ENCODE peak calls at places on chromosomes 3 and 15, in nine cellular contexts. One of them, this sample, is unnamed.

GRCh38 chr3:139311557-139311956 is 32.3 kb upstream of the MRPS22 start:
- DNase-seq in left lung: no peak
- DNase-seq in hippocampal formation: no peak
- DNase-seq in lung: no peak
- DNase-seq in mesothelial cell of epicardium: no peak
- DNase-seq in fibroblast of pulmonary artery: no peak
- DNase-seq in NCI-H1092: no peak
- DNase-seq in body of pancreas: no peak
- DNase-seq in colonic mucosa: no peak
- DNase-seq in this sample: no peak

GRCh38 chr3:49799761-49800160 is at the start of gene CDHR4:
- DNase-seq in body of pancreas: no peak
- DNase-seq in fibroblast of pulmonary artery: peak
- DNase-seq in left lung: no peak
- DNase-seq in lung: no peak
- DNase-seq in colonic mucosa: no peak
- DNase-seq in NCI-H1092: no peak
- DNase-seq in mesothelial cell of epicardium: no peak
- DNase-seq in hippocampal formation: no peak
- DNase-seq in this sample: no peak

GRCh38 chr15:42324308-42324707 is 35.0 kb upstream of the CAPN3 start:
- DNase-seq in body of pancreas: no peak
- DNase-seq in left lung: no peak
- DNase-seq in mesothelial cell of epicardium: no peak
- DNase-seq in lung: no peak
- DNase-seq in fibroblast of pulmonary artery: no peak
- DNase-seq in hippocampal formation: no peak
- DNase-seq in colonic mucosa: no peak
- DNase-seq in NCI-H1092: no peak
- DNase-seq in this sample: no peak

GRCh38 chr3:56133423-56133822 is 334.8 kb downstream of the ERC2 start:
- DNase-seq in colonic mucosa: no peak
- DNase-seq in fibroblast of pulmonary artery: peak
- DNase-seq in lung: no peak
- DNase-seq in body of pancreas: no peak
- DNase-seq in left lung: no peak
- DNase-seq in hippocampal formation: no peak
- DNase-seq in mesothelial cell of epicardium: no peak
- DNase-seq in NCI-H1092: no peak
- DNase-seq in this sample: no peak

GRCh38 chr3:187291512-187292132 is at the start of gene MASP1:
- DNase-seq in fibroblast of pulmonary artery: no peak
- DNase-seq in colonic mucosa: no peak
- DNase-seq in NCI-H1092: no peak
- DNase-seq in left lung: no peak
- DNase-seq in mesothelial cell of epicardium: peak
- DNase-seq in body of pancreas: peak
- DNase-seq in lung: no peak
- DNase-seq in hippocampal formation: no peak
- DNase-seq in this sample: no peak

GRCh38 chr15:66310786-66311185 is 17.4 kb downstream of the DIS3L start:
- DNase-seq in NCI-H1092: no peak
- DNase-seq in body of pancreas: no peak
- DNase-seq in fibroblast of pulmonary artery: no peak
- DNase-seq in left lung: no peak
- DNase-seq in lung: no peak
- DNase-seq in colonic mucosa: no peak
- DNase-seq in hippocampal formation: no peak
- DNase-seq in mesothelial cell of epicardium: no peak
- DNase-seq in this sample: no peak

GRCh38 chr15:58442122-58442521 is 10.3 kb downstream of the LIPC start:
- DNase-seq in fibroblast of pulmonary artery: no peak
- DNase-seq in hippocampal formation: no peak
- DNase-seq in NCI-H1092: no peak
- DNase-seq in mesothelial cell of epicardium: no peak
- DNase-seq in body of pancreas: no peak
- DNase-seq in left lung: no peak
- DNase-seq in lung: no peak
- DNase-seq in colonic mucosa: no peak
- DNase-seq in this sample: no peak

GRCh38 chr15:89177633-89178306 is 43.6 kb downstream of the RLBP1 start:
- DNase-seq in colonic mucosa: peak
- DNase-seq in body of pancreas: peak
- DNase-seq in left lung: peak
- DNase-seq in NCI-H1092: peak
- DNase-seq in mesothelial cell of epicardium: peak
- DNase-seq in lung: peak
- DNase-seq in fibroblast of pulmonary artery: peak
- DNase-seq in hippocampal formation: peak
- DNase-seq in this sample: peak

GRCh38 chr15:25410649-25411048 is 28.2 kb downstream of the UBE3A start:
- DNase-seq in colonic mucosa: no peak
- DNase-seq in mesothelial cell of epicardium: no peak
- DNase-seq in left lung: no peak
- DNase-seq in body of pancreas: no peak
- DNase-seq in hippocampal formation: no peak
- DNase-seq in NCI-H1092: no peak
- DNase-seq in lung: no peak
- DNase-seq in fibroblast of pulmonary artery: peak
- DNase-seq in this sample: no peak

GRCh38 chr15:76140069-76140454 is 80.3 kb downstream of the TMEM266 start:
- DNase-seq in lung: no peak
- DNase-seq in fibroblast of pulmonary artery: peak
- DNase-seq in NCI-H1092: no peak
- DNase-seq in hippocampal formation: no peak
- DNase-seq in mesothelial cell of epicardium: no peak
- DNase-seq in left lung: no peak
- DNase-seq in colonic mucosa: no peak
- DNase-seq in body of pancreas: no peak
- DNase-seq in this sample: no peak

GRCh38 chr15:38129531-38130199 is 123.0 kb upstream of the SPRED1 start:
- DNase-seq in NCI-H1092: no peak
- DNase-seq in left lung: peak
- DNase-seq in fibroblast of pulmonary artery: peak
- DNase-seq in hippocampal formation: peak
- DNase-seq in lung: peak
- DNase-seq in body of pancreas: peak
- DNase-seq in mesothelial cell of epicardium: no peak
- DNase-seq in colonic mucosa: peak
- DNase-seq in this sample: no peak

GRCh38 chr15:53473435-53473834 is 286.0 kb downstream of the WDR72 start:
- DNase-seq in lung: no peak
- DNase-seq in colonic mucosa: no peak
- DNase-seq in left lung: no peak
- DNase-seq in fibroblast of pulmonary artery: no peak
- DNase-seq in hippocampal formation: no peak
- DNase-seq in mesothelial cell of epicardium: no peak
- DNase-seq in body of pancreas: no peak
- DNase-seq in NCI-H1092: no peak
- DNase-seq in this sample: no peak

GRCh38 chr15:67917037-67917436 is 77.2 kb upstream of the RNU6-1 start:
- DNase-seq in body of pancreas: peak
- DNase-seq in mesothelial cell of epicardium: no peak
- DNase-seq in colonic mucosa: peak
- DNase-seq in lung: no peak
- DNase-seq in NCI-H1092: no peak
- DNase-seq in hippocampal formation: no peak
- DNase-seq in fibroblast of pulmonary artery: no peak
- DNase-seq in left lung: no peak
- DNase-seq in this sample: no peak

GRCh38 chr3:138148503-138148902 is 16.3 kb upstream of the A4GNT start:
- DNase-seq in hippocampal formation: no peak
- DNase-seq in colonic mucosa: no peak
- DNase-seq in NCI-H1092: no peak
- DNase-seq in fibroblast of pulmonary artery: no peak
- DNase-seq in lung: no peak
- DNase-seq in left lung: no peak
- DNase-seq in body of pancreas: no peak
- DNase-seq in mesothelial cell of epicardium: no peak
- DNase-seq in this sample: no peak

GRCh38 chr3:139124197-139124596 is 79.5 kb upstream of the PRR23C start:
- DNase-seq in hippocampal formation: no peak
- DNase-seq in left lung: no peak
- DNase-seq in lung: peak
- DNase-seq in colonic mucosa: peak
- DNase-seq in mesothelial cell of epicardium: no peak
- DNase-seq in fibroblast of pulmonary artery: no peak
- DNase-seq in body of pancreas: no peak
- DNase-seq in NCI-H1092: no peak
- DNase-seq in this sample: no peak

GRCh38 chr3:170961616-170962400 is 53.4 kb upstream of the EIF5A2 start:
- DNase-seq in left lung: no peak
- DNase-seq in lung: no peak
- DNase-seq in colonic mucosa: peak
- DNase-seq in mesothelial cell of epicardium: no peak
- DNase-seq in NCI-H1092: no peak
- DNase-seq in hippocampal formation: peak
- DNase-seq in body of pancreas: no peak
- DNase-seq in fibroblast of pulmonary artery: peak
- DNase-seq in this sample: no peak

GRCh38 chr3:128001576-128001975 is 50.7 kb upstream of the SEC61A1 start:
- DNase-seq in left lung: no peak
- DNase-seq in NCI-H1092: no peak
- DNase-seq in mesothelial cell of epicardium: no peak
- DNase-seq in lung: no peak
- DNase-seq in hippocampal formation: no peak
- DNase-seq in body of pancreas: no peak
- DNase-seq in colonic mucosa: no peak
- DNase-seq in fibroblast of pulmonary artery: no peak
- DNase-seq in this sample: no peak

GRCh38 chr3:17089314-17089700 is 204.6 kb downstream of the PLCL2 start:
- DNase-seq in left lung: no peak
- DNase-seq in NCI-H1092: no peak
- DNase-seq in colonic mucosa: no peak
- DNase-seq in mesothelial cell of epicardium: no peak
- DNase-seq in fibroblast of pulmonary artery: no peak
- DNase-seq in lung: no peak
- DNase-seq in body of pancreas: no peak
- DNase-seq in hippocampal formation: no peak
- DNase-seq in this sample: no peak

GRCh38 chr15:34759347-34759746 is 4.5 kb upstream of the GJD2 start:
- DNase-seq in colonic mucosa: no peak
- DNase-seq in left lung: no peak
- DNase-seq in mesothelial cell of epicardium: no peak
- DNase-seq in hippocampal formation: no peak
- DNase-seq in body of pancreas: no peak
- DNase-seq in NCI-H1092: no peak
- DNase-seq in lung: no peak
- DNase-seq in fibroblast of pulmonary artery: no peak
- DNase-seq in this sample: no peak

GRCh38 chr3:179181021-179181472 is 32.9 kb downstream of the PIK3CA start:
- DNase-seq in left lung: no peak
- DNase-seq in NCI-H1092: no peak
- DNase-seq in fibroblast of pulmonary artery: peak
- DNase-seq in colonic mucosa: no peak
- DNase-seq in body of pancreas: no peak
- DNase-seq in lung: no peak
- DNase-seq in hippocampal formation: no peak
- DNase-seq in mesothelial cell of epicardium: no peak
- DNase-seq in this sample: no peak

GRCh38 chr3:38120690-38121450 is 16.1 kb downstream of the ACAA1 start:
- DNase-seq in hippocampal formation: no peak
- DNase-seq in NCI-H1092: no peak
- DNase-seq in lung: no peak
- DNase-seq in colonic mucosa: no peak
- DNase-seq in mesothelial cell of epicardium: no peak
- DNase-seq in body of pancreas: no peak
- DNase-seq in fibroblast of pulmonary artery: no peak
- DNase-seq in left lung: peak
- DNase-seq in this sample: no peak

GRCh38 chr15:44034334-44034733 is 160.7 kb downstream of the FRMD5 start:
- DNase-seq in lung: no peak
- DNase-seq in hippocampal formation: no peak
- DNase-seq in left lung: no peak
- DNase-seq in mesothelial cell of epicardium: no peak
- DNase-seq in NCI-H1092: no peak
- DNase-seq in body of pancreas: no peak
- DNase-seq in colonic mucosa: no peak
- DNase-seq in fibroblast of pulmonary artery: peak
- DNase-seq in this sample: no peak

This sample was measured in activated T-helper 9 cell treated with anti-CD3 and anti-CD28 coated beads, Interleukin-2, amount 50 U/mL, for 16 hours.